ENCODE peak calls at places on chromosomes 11 and 22, in seven cellular contexts. J is H9; U is activated CD4-positive, CD25-positive, alpha-beta regulatory T cell; H is activated CD8-positive, alpha-beta T cell treated with anti-CD3 and anti-CD28 coated beads, Interleukin-2, amount 10 ng/mL, durations not matched to agents 7 days and 5 days; C is T-helper 22 cell; Z is skeletal muscle cell; D is HEK293T. O is an unnamed sample.

GRCh38 chr11:57626895-57627294 is 22.8 kb downstream of the YPEL4 start:
- DNase-seq in J (no peak), U (no peak), H (no peak), C (no peak), Z (no peak), D (no peak), O (no peak)

GRCh38 chr11:102187416-102188125 is 77.3 kb downstream of the YAP1 start:
- DNase-seq in J (no peak), U (no peak), H (no peak), C (no peak), Z (no peak), D (no peak), O (no peak)

GRCh38 chr11:1049431-1049891 is 12.9 kb upstream of the MUC6 start:
- DNase-seq in J (no peak), U (no peak), H (no peak), C (no peak), Z (no peak), D (no peak), O (no peak)

GRCh38 chr11:33689089-33689488 is 11.5 kb downstream of the C11orf91 start:
- DNase-seq in J (no peak), U (no peak), H (no peak), C (no peak), Z (no peak), D (no peak), O (no peak)

GRCh38 chr11:96052921-96053631 is 129.2 kb upstream of the MTMR2 start:
- DNase-seq in J (no peak), U (no peak), H (no peak), C (no peak), Z (no peak), D (no peak), O (no peak)

GRCh38 chr11:76783294-76783900 is at the start of gene TSKU:
- DNase-seq in J (peak; percentile 81), U (no peak), H (no peak), C (no peak), Z (no peak), D (no peak), O (no peak)

GRCh38 chr11:62770778-62771143 is 435 bp upstream of the TAF6L start:
- DNase-seq in J (peak; percentile 78), U (no peak), H (no peak), C (no peak), Z (no peak), D (no peak), O (no peak)

GRCh38 chr11:67563354-67564114 is 20.1 kb upstream of the GSTP1 start:
- DNase-seq in J (no peak), U (no peak), H (no peak), C (no peak), Z (peak; percentile 47), D (no peak), O (peak; percentile 72)

GRCh38 chr22:50670513-50670912 is 2.1 kb upstream of the SHANK3 start:
- DNase-seq in J (no peak), U (no peak), H (no peak), C (no peak), Z (no peak), D (peak; percentile 4), O (no peak)

GRCh38 chr11:89491141-89491690 is at the start of gene NOX4:
- DNase-seq in J (peak; percentile 76), U (no peak), H (no peak), C (no peak), Z (peak; percentile 19), D (no peak), O (no peak)

GRCh38 chr11:66012371-66012945 is 650 bp downstream of the CST6 start:
- DNase-seq in J (no peak), U (no peak), H (no peak), C (no peak), Z (no peak), D (no peak), O (no peak)

GRCh38 chr11:7246179-7246578 is 5.5 kb upstream of the SYT9 start:
- DNase-seq in J (no peak), U (no peak), H (no peak), C (no peak), Z (no peak), D (no peak), O (no peak)

GRCh38 chr11:67436459-67437081 is 912 bp downstream of the PTPRCAP start:
- DNase-seq in J (peak; percentile 85), U (no peak), H (peak; percentile 88), C (no peak), Z (no peak), D (no peak), O (no peak)

GRCh38 chr11:35735903-35736302 is 73.3 kb downstream of the TRIM44 start:
- DNase-seq in J (no peak), U (no peak), H (no peak), C (no peak), Z (no peak), D (no peak), O (no peak)

GRCh38 chr22:20324139-20324516 is 4.3 kb upstream of the DGCR6L start:
- DNase-seq in J (peak; percentile 14), U (no peak), H (peak; percentile 62), C (no peak), Z (no peak), D (no peak), O (no peak)

GRCh38 chr11:1748467-1749019 is 1.9 kb downstream of the IFITM10 start:
- DNase-seq in J (no peak), U (no peak), H (no peak), C (no peak), Z (no peak), D (no peak), O (no peak)

O was measured in AG04450.